ENCODE peak calls at places on chromosomes 4 and X, in five cellular contexts. One of them, this sample, is unnamed.

GRCh38 chr4:127533028-127533700 is 99.6 kb upstream of the INTU start:
- DNase-seq in K562: peak
- DNase-seq in H1: no peak
- DNase-seq in HCT116: no peak
- DNase-seq in GM12878: no peak
- DNase-seq in this sample: no peak

GRCh38 chrX:134975516-134975915 is 15.3 kb upstream of the SMIM10 start:
- DNase-seq in K562: no peak
- DNase-seq in H1: no peak
- DNase-seq in HCT116: no peak
- DNase-seq in GM12878: no peak
- DNase-seq in this sample: no peak

GRCh38 chrX:24332868-24333267 is 19.0 kb upstream of the SUPT20HL2 start:
- DNase-seq in K562: no peak
- DNase-seq in H1: no peak
- DNase-seq in HCT116: no peak
- DNase-seq in GM12878: no peak
- DNase-seq in this sample: no peak

GRCh38 chr4:8695237-8696219 is 103.0 kb downstream of the CPZ start:
- DNase-seq in K562: no peak
- DNase-seq in H1: no peak
- DNase-seq in HCT116: no peak
- DNase-seq in GM12878: no peak
- DNase-seq in this sample: no peak

GRCh38 chr4:87030124-87030523 is 95.3 kb downstream of the AFF1 start:
- DNase-seq in K562: no peak
- DNase-seq in H1: no peak
- DNase-seq in HCT116: no peak
- DNase-seq in GM12878: no peak
- DNase-seq in this sample: no peak

GRCh38 chr4:139743027-139743426 is 77.4 kb downstream of the MGST2 start:
- DNase-seq in K562: no peak
- DNase-seq in H1: no peak
- DNase-seq in HCT116: no peak
- DNase-seq in GM12878: no peak
- DNase-seq in this sample: no peak

GRCh38 chrX:37314526-37314925 is 34.6 kb upstream of the PRRG1 start:
- DNase-seq in K562: no peak
- DNase-seq in H1: no peak
- DNase-seq in HCT116: no peak
- DNase-seq in GM12878: no peak
- DNase-seq in this sample: no peak

GRCh38 chr4:89799071-89799470 is 37.9 kb downstream of the SNCA start:
- DNase-seq in K562: no peak
- DNase-seq in H1: no peak
- DNase-seq in HCT116: no peak
- DNase-seq in GM12878: no peak
- DNase-seq in this sample: no peak

GRCh38 chr4:140246216-140246615 is 92.2 kb upstream of the MAML3 start:
- DNase-seq in K562: no peak
- DNase-seq in H1: no peak
- DNase-seq in HCT116: no peak
- DNase-seq in GM12878: no peak
- DNase-seq in this sample: no peak

GRCh38 chr4:74926007-74926406 is 6.9 kb upstream of the PARM1 start:
- DNase-seq in K562: no peak
- DNase-seq in H1: no peak
- DNase-seq in HCT116: no peak
- DNase-seq in GM12878: no peak
- DNase-seq in this sample: no peak

GRCh38 chr4:79598214-79598613 is 190.2 kb upstream of the GK2 start:
- DNase-seq in K562: no peak
- DNase-seq in H1: no peak
- DNase-seq in HCT116: no peak
- DNase-seq in GM12878: no peak
- DNase-seq in this sample: no peak

GRCh38 chrX:39857780-39858179 is 240.0 kb downstream of the BCOR start:
- DNase-seq in K562: no peak
- DNase-seq in H1: no peak
- DNase-seq in HCT116: no peak
- DNase-seq in GM12878: no peak
- DNase-seq in this sample: no peak

GRCh38 chr4:136680271-136680670 is 852.0 kb downstream of the PCDH18 start:
- DNase-seq in K562: no peak
- DNase-seq in H1: no peak
- DNase-seq in HCT116: no peak
- DNase-seq in GM12878: no peak
- DNase-seq in this sample: peak

GRCh38 chr4:109730294-109731051 is 603 bp upstream of the PLA2G12A start:
- DNase-seq in K562: peak
- DNase-seq in H1: peak
- DNase-seq in HCT116: no peak
- DNase-seq in GM12878: peak
- DNase-seq in this sample: no peak

GRCh38 chr4:25694466-25694865 is 38.8 kb downstream of the SLC34A2 start:
- DNase-seq in K562: no peak
- DNase-seq in H1: no peak
- DNase-seq in HCT116: no peak
- DNase-seq in GM12878: no peak
- DNase-seq in this sample: no peak

GRCh38 chr4:69025191-69025998 is 70.9 kb upstream of the UGT2B7 start:
- DNase-seq in K562: peak
- DNase-seq in H1: peak
- DNase-seq in HCT116: peak
- DNase-seq in GM12878: no peak
- DNase-seq in this sample: no peak

GRCh38 chr4:183101956-183102480 is 3.0 kb downstream of the WWC2 start:
- DNase-seq in K562: no peak
- DNase-seq in H1: no peak
- DNase-seq in HCT116: no peak
- DNase-seq in GM12878: no peak
- DNase-seq in this sample: no peak

GRCh38 chrX:140765043-140765784 is 55.7 kb downstream of the LINC00632 start:
- DNase-seq in K562: no peak
- DNase-seq in H1: no peak
- DNase-seq in HCT116: no peak
- DNase-seq in GM12878: no peak
- DNase-seq in this sample: no peak

GRCh38 chr4:35604252-35604651 is 640.1 kb downstream of the ARAP2 start:
- DNase-seq in K562: no peak
- DNase-seq in H1: no peak
- DNase-seq in HCT116: no peak
- DNase-seq in GM12878: no peak
- DNase-seq in this sample: no peak

GRCh38 chrX:2841511-2841910 is 12.8 kb downstream of the GYG2 start:
- DNase-seq in K562: no peak
- DNase-seq in H1: no peak
- DNase-seq in HCT116: no peak
- DNase-seq in GM12878: no peak
- DNase-seq in this sample: peak

GRCh38 chrX:52995974-52996304 is 37.6 kb upstream of the FAM156A start:
- DNase-seq in K562: no peak
- DNase-seq in H1: no peak
- DNase-seq in HCT116: no peak
- DNase-seq in GM12878: no peak
- DNase-seq in this sample: no peak
- TF ChIP-seq POLR2AphosphoS5 in K562: no peak
- TF ChIP-seq POLR2AphosphoS5 in H1: no peak
- TF ChIP-seq POLR2AphosphoS5 in HCT116: peak
- TF ChIP-seq POLR2AphosphoS5 in GM12878: no peak
- TF ChIP-seq POLR2AphosphoS5 in this sample: no peak

GRCh38 chr4:92304636-92305035 is 870 bp downstream of the GRID2 start:
- DNase-seq in K562: no peak
- DNase-seq in H1: no peak
- DNase-seq in HCT116: no peak
- DNase-seq in GM12878: no peak
- DNase-seq in this sample: no peak
- H3K4me3 ChIP-seq in K562: no peak
- H3K4me3 ChIP-seq in H1: peak
- H3K4me3 ChIP-seq in HCT116: peak
- H3K4me3 ChIP-seq in GM12878: no peak
- H3K4me3 ChIP-seq in this sample: peak

DNA sequence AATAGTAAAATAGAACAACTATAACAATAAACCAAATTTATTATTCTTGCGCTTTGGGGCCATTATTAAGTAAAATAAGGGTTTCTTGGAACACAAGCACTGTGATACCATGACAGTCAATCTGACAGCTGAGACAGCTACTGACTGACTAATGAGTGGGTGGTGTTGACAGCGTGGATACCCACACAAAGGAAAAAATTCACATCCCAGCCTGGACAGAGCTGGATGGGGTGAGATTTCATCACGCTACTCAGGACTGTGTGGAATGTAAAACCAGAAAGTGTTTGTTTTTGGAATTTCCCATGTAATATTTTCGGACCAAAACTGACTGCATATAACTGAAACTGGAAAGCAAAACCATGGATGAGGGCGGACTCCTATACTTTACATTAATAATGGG is 48.8 kb downstream of the IGFBP7 start:
- DNase-seq in K562: no peak
- DNase-seq in H1: no peak
- DNase-seq in HCT116: no peak
- DNase-seq in GM12878: no peak
- DNase-seq in this sample: no peak
- H3K9ac ChIP-seq in K562: no peak
- H3K9ac ChIP-seq in H1: no peak
- H3K9ac ChIP-seq in HCT116: no peak
- H3K9ac ChIP-seq in GM12878: no peak
- H3K9ac ChIP-seq in this sample: no peak

GRCh38 chr4:15600176-15600575 is 55.0 kb downstream of the FBXL5 start:
- DNase-seq in K562: no peak
- DNase-seq in H1: no peak
- DNase-seq in HCT116: no peak
- DNase-seq in GM12878: no peak
- DNase-seq in this sample: no peak

GRCh38 chr4:15592799-15593198 is 62.4 kb downstream of the FBXL5 start:
- DNase-seq in K562: no peak
- DNase-seq in H1: no peak
- DNase-seq in HCT116: no peak
- DNase-seq in GM12878: no peak
- DNase-seq in this sample: no peak

GRCh38 chr4:15601862-15602261 is 53.3 kb downstream of the FBXL5 start:
- DNase-seq in K562: no peak
- DNase-seq in H1: no peak
- DNase-seq in HCT116: no peak
- DNase-seq in GM12878: no peak
- DNase-seq in this sample: no peak

GRCh38 chr4:15598644-15599043 is 56.5 kb downstream of the FBXL5 start:
- DNase-seq in K562: no peak
- DNase-seq in H1: no peak
- DNase-seq in HCT116: no peak
- DNase-seq in GM12878: no peak
- DNase-seq in this sample: no peak
- TF ChIP-seq POLR2AphosphoS5 in K562: no peak
- TF ChIP-seq POLR2AphosphoS5 in H1: no peak
- TF ChIP-seq POLR2AphosphoS5 in HCT116: no peak
- TF ChIP-seq POLR2AphosphoS5 in GM12878: no peak
- TF ChIP-seq POLR2AphosphoS5 in this sample: no peak

GRCh38 chrX:56764153-56764974 is 35.3 kb downstream of the NBDY start:
- DNase-seq in K562: peak
- DNase-seq in H1: no peak
- DNase-seq in HCT116: peak
- DNase-seq in GM12878: peak
- DNase-seq in this sample: peak

GRCh38 chrX:56761167-56761566 is 32.1 kb downstream of the NBDY start:
- DNase-seq in K562: no peak
- DNase-seq in H1: no peak
- DNase-seq in HCT116: no peak
- DNase-seq in GM12878: no peak
- DNase-seq in this sample: no peak

GRCh38 chrX:56762220-56762619 is 33.2 kb downstream of the NBDY start:
- DNase-seq in K562: no peak
- DNase-seq in H1: no peak
- DNase-seq in HCT116: no peak
- DNase-seq in GM12878: no peak
- DNase-seq in this sample: no peak

GRCh38 chrX:56763556-56764152 is 34.6 kb downstream of the NBDY start:
- DNase-seq in K562: peak
- DNase-seq in H1: no peak
- DNase-seq in HCT116: no peak
- DNase-seq in GM12878: no peak
- DNase-seq in this sample: no peak

DNA sequence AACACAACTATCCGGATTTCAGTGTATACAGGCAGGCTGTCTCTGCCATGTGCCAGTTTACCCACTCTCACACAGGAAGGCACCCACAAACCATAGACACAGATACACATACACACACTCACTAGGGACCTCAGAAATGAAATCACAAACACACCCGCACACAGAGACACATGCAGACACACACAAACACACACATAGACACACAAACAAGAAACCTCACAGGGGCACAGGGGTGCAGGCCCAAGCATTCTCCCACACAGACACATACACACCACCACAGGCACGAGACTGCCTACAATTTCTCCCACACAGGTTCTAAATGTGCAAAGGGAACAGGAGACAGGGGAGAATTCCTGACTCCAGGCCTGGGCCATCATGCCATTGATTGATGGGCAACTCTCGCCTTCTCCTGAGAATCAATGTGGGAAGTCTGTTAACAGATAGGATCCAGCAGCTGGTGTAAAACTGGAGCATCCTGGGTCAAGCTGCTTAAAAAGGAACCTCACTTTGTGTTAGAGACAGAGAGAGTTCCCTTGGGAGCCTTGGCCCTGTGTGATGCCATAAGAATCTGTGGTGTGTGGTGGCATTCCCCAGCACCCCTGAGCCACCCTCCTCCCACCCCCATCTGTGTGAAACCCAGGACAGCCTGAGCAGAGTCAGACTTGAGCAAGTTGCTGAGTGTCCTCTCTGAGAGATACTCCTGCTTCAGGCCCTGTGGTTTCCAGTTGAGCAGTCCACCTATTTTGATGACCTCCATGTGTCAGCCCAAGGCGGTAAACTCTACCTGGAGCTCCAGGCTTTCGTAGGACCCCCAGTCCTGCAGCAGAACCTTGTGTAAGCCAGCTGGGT is 33.9 kb downstream of the NBDY start:
- DNase-seq in K562: no peak
- DNase-seq in H1: no peak
- DNase-seq in HCT116: no peak
- DNase-seq in GM12878: no peak
- DNase-seq in this sample: no peak
- H3K4me3 ChIP-seq in K562: no peak
- H3K4me3 ChIP-seq in H1: no peak
- H3K4me3 ChIP-seq in HCT116: no peak
- H3K4me3 ChIP-seq in GM12878: peak
- H3K4me3 ChIP-seq in this sample: no peak

GRCh38 chrX:64894454-64895038 is 81.7 kb downstream of the ZC4H2 start:
- DNase-seq in K562: peak
- DNase-seq in H1: peak
- DNase-seq in HCT116: peak
- DNase-seq in GM12878: no peak
- DNase-seq in this sample: no peak
- H3K9ac ChIP-seq in K562: no peak
- H3K9ac ChIP-seq in H1: no peak
- H3K9ac ChIP-seq in HCT116: no peak
- H3K9ac ChIP-seq in GM12878: no peak
- H3K9ac ChIP-seq in this sample: no peak

This sample was measured in SK-N-MC.